ENCODE peak calls at places on chromosomes 13 and 19, in four cellular contexts. W, L, G and K are unnamed samples.

GRCh38 chr19:7482584-7483439 is 6.0 kb downstream of the PEX11G start:
- DNase-seq in G (no peak), W (peak; percentile 74), L (no peak), K (no peak)

GRCh38 chr13:26254583-26255102 is 714 bp downstream of the CDK8 start:
- DNase-seq in L (peak; percentile 6), G (no peak), W (peak; percentile 58), K (peak; percentile 79)

GRCh38 chr19:55419624-55420236 is 12.1 kb upstream of the UBE2S start:
- DNase-seq in W (no peak), G (no peak), L (no peak), K (no peak)

GRCh38 chr13:66657165-66657895 is 572.8 kb downstream of the PCDH9 start:
- DNase-seq in W (peak; percentile 77), G (peak; percentile 97), L (no peak), K (no peak)

GRCh38 chr13:32824671-32825070 is 191.6 kb upstream of the KL start:
- DNase-seq in W (no peak), G (peak; percentile 81), L (no peak), K (no peak)

GRCh38 chr19:39496063-39496462 is 2.7 kb upstream of the DLL3 start:
- DNase-seq in W (no peak), G (no peak), L (no peak), K (no peak)

GRCh38 chr13:38781539-38781938 is 94.7 kb downstream of the FREM2 start:
- DNase-seq in W (no peak), G (no peak), L (no peak), K (no peak)

GRCh38 chr13:25588336-25589060 is 216.7 kb downstream of the ATP8A2 start:
- DNase-seq in G (no peak), L (no peak), W (no peak), K (no peak)

GRCh38 chr13:59734393-59734792 is 429.3 kb downstream of the DIAPH3 start:
- DNase-seq in L (no peak), G (no peak), W (no peak), K (no peak)

GRCh38 chr19:6271251-6271650 is 8.5 kb downstream of the MLLT1 start:
- DNase-seq in G (no peak), L (no peak), W (no peak), K (no peak)

GRCh38 chr13:48896312-48896711 is 79.4 kb upstream of the FNDC3A start:
- DNase-seq in W (no peak), G (no peak), L (no peak), K (no peak)